ENCODE peak calls at places on chromosome 14, in five cellular contexts. Y is right lobe of liver, I is BE2C, T is adrenal gland, C is GM20000. A is an unnamed sample.

GRCh38 chr14:34425095-34425851 is 36.8 kb downstream of the SPTSSA start:
- DNase-seq in Y (peak; percentile 73), I (no peak), T (peak; percentile 11), C (no peak), A (no peak)

GRCh38 chr14:65658202-65658601 is 245.7 kb downstream of the FUT8 start:
- DNase-seq in Y (no peak), I (no peak), T (no peak), C (no peak), A (no peak)

GRCh38 chr14:67749341-67750110 is 47.8 kb downstream of the RDH12 start:
- DNase-seq in Y (no peak), I (no peak), T (no peak), C (no peak), A (no peak)

GRCh38 chr14:67571275-67571990 is 28.6 kb downstream of the PIGH start:
- DNase-seq in Y (peak; percentile 59), I (peak; percentile 73), T (peak; percentile 71), C (peak; percentile 79), A (peak; percentile 81)

GRCh38 chr14:68211421-68211820 is 391.8 kb downstream of the RAD51B start:
- DNase-seq in Y (no peak), I (no peak), T (no peak), C (no peak), A (no peak)

GRCh38 chr14:99241314-99242035 is 30.5 kb downstream of the BCL11B start:
- DNase-seq in Y (no peak), I (no peak), T (no peak), C (no peak), A (no peak)

GRCh38 chr14:96926006-96926405 is 128.8 kb downstream of the VRK1 start:
- DNase-seq in Y (no peak), I (no peak), T (no peak), C (no peak), A (no peak)

GRCh38 chr14:75450381-75451276 is 22.8 kb downstream of the JDP2 start:
- DNase-seq in Y (peak; percentile 88), I (no peak), T (peak; percentile 70), C (no peak), A (no peak)

GRCh38 chr14:104970231-104971068 is 7.7 kb downstream of the AHNAK2 start:
- DNase-seq in Y (no peak), I (peak; percentile 56), T (no peak), C (no peak), A (no peak)

GRCh38 chr14:52458721-52459085 is 93.6 kb downstream of the TXNDC16 start:
- DNase-seq in Y (no peak), I (no peak), T (no peak), C (no peak), A (no peak)

GRCh38 chr14:101474563-101475467 is 86.5 kb upstream of the DIO3 start:
- DNase-seq in Y (no peak), I (no peak), T (no peak), C (no peak), A (no peak)

GRCh38 chr14:92960706-92961566 is 38.0 kb downstream of the CHGA start:
- DNase-seq in Y (no peak), I (no peak), T (no peak), C (no peak), A (peak; percentile 71)

GRCh38 chr14:90500665-90501370 is 104.0 kb downstream of the CALM1 start:
- DNase-seq in Y (no peak), I (no peak), T (no peak), C (no peak), A (peak; percentile 63)

GRCh38 chr14:64705406-64706118 is 1.3 kb downstream of the PLEKHG3 start:
- DNase-seq in Y (peak; percentile 55), I (peak; percentile 28), T (no peak), C (peak; percentile 32), A (no peak)

GRCh38 chr14:69643430-69644200 is 32.2 kb downstream of the SUSD6 start:
- DNase-seq in Y (peak; percentile 72), I (no peak), T (peak; percentile 81), C (no peak), A (no peak)

GRCh38 chr14:101561145-101561896 is at the start of gene DIO3:
- DNase-seq in Y (peak; percentile 77), I (peak; percentile 80), T (no peak), C (no peak), A (peak; percentile 87)

GRCh38 chr14:101520621-101521305 is 40.5 kb upstream of the DIO3 start:
- DNase-seq in Y (no peak), I (no peak), T (peak; percentile 47), C (no peak), A (no peak)

GRCh38 chr14:94005324-94005723 is 8.2 kb downstream of the CCDC197 start:
- DNase-seq in Y (no peak), I (peak; percentile 37), T (no peak), C (no peak), A (no peak)

GRCh38 chr14:70662080-70662479 is 20.4 kb downstream of the TTC9 start:
- DNase-seq in Y (no peak), I (no peak), T (no peak), C (no peak), A (no peak)

GRCh38 chr14:70663707-70664179 is 22.0 kb downstream of the TTC9 start:
- DNase-seq in Y (peak; percentile 77), I (no peak), T (peak; percentile 45), C (peak; percentile 51), A (no peak)

GRCh38 chr14:70662816-70663215 is 21.1 kb downstream of the TTC9 start:
- DNase-seq in Y (no peak), I (no peak), T (no peak), C (no peak), A (no peak)

GRCh38 chr14:70658899-70659298 is 17.2 kb downstream of the TTC9 start:
- DNase-seq in Y (no peak), I (no peak), T (no peak), C (no peak), A (no peak)

GRCh38 chr14:70660967-70661871 is 19.5 kb downstream of the TTC9 start:
- DNase-seq in Y (peak; percentile 47), I (no peak), T (no peak), C (no peak), A (no peak)
- TF ChIP-seq CTCF in Y (peak; percentile 15), I (no peak), T (no peak), C (peak; percentile 12), A (no peak)

GRCh38 chr14:20973501-20973900 is 16.3 kb upstream of the METTL17 start:
- DNase-seq in Y (no peak), I (no peak), T (no peak), C (no peak), A (no peak)
- TF ChIP-seq CTCF in Y (no peak), I (no peak), T (no peak), C (no peak), A (no peak)

GRCh38 chr14:58884442-58884841 is 246.7 kb downstream of the DACT1 start:
- DNase-seq in Y (no peak), I (no peak), T (no peak), C (no peak), A (no peak)
- TF ChIP-seq CTCF in Y (peak; percentile 36), I (peak; percentile 65), T (no peak), C (no peak), A (peak; percentile 68)

DNA sequence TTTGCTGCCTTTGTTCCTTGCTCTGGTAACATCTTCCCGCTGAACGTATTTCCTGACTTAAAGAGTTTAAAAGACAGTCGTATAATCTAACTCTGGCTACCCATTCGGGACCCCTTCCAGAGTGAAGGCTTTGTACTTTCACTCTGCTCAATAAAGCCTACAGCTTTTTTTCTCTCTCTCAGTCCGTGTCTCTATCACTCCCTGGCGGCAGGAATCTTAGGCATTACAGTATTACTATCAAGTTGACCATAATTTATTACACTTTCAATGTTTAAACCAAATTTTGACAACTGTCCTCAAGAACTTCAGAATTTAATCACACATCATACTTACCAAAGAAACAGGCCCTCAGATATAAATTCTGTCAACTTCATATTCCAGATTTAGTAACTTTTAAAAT is 967.9 kb downstream of the FSCB start:
- DNase-seq in Y (no peak), I (no peak), T (peak; percentile 14), C (no peak), A (no peak)
- TF ChIP-seq CTCF in Y (peak; percentile 49), I (no peak), T (peak; percentile 46), C (no peak), A (peak; percentile 67)

GRCh38 chr14:106268013-106268727 is 741.8 kb downstream of the TMEM121 start:
- DNase-seq in Y (no peak), I (peak; percentile 74), T (no peak), C (no peak), A (no peak)
- TF ChIP-seq CTCF in Y (peak; percentile 14), I (peak; percentile 74), T (no peak), C (peak; percentile 41), A (no peak)

A was measured in chondrocyte.